ENCODE peak calls at places on chromosomes 11 and 22, in ten cellular contexts. B, J, W, D, Z, V, P, F, I and L are unnamed samples.
A peak's percentile ranks its signal among the peaks of the same experiment; 100 is the strongest.

GRCh38 chr11:44621140-44621681 is 55.7 kb downstream of the CD82 start:
- DNase-seq in B (peak; percentile 68), J (peak; percentile 60), W (peak; percentile 57), D (peak; percentile 13), Z (peak; percentile 84), V (peak; percentile 52), P (no peak), F (peak; percentile 8), I (peak; percentile 64), L (peak; percentile 70)

GRCh38 chr22:37618072-37618656 is 9.5 kb downstream of the GGA1 start:
- DNase-seq in B (no peak), J (no peak), W (no peak), D (no peak), Z (no peak), V (no peak), P (no peak), F (no peak), I (no peak), L (no peak)

GRCh38 chr22:31952459-31952858 is 8.1 kb downstream of the YWHAH start:
- DNase-seq in B (no peak), J (peak; percentile 90), W (no peak), D (peak; percentile 76), Z (no peak), V (no peak), P (peak; percentile 79), F (peak; percentile 39), I (no peak), L (no peak)

GRCh38 chr22:19808873-19809478 is 45.7 kb downstream of the GNB1L start:
- DNase-seq in B (no peak), J (no peak), W (no peak), D (no peak), Z (no peak), V (no peak), P (no peak), F (no peak), I (no peak), L (no peak)

GRCh38 chr22:46070722-46071450 is 79.4 kb upstream of the PPARA start:
- DNase-seq in B (no peak), J (no peak), W (peak; percentile 40), D (peak; percentile 46), Z (peak; percentile 74), V (peak; percentile 55), P (peak; percentile 73), F (no peak), I (no peak), L (no peak)

GRCh38 chr11:108672113-108672512 is 7.2 kb downstream of the DDX10 start:
- DNase-seq in B (no peak), J (peak; percentile 73), W (no peak), D (no peak), Z (peak; percentile 25), V (no peak), P (no peak), F (no peak), I (no peak), L (no peak)

GRCh38 chr11:129252621-129253020 is 60.5 kb upstream of the ARHGAP32 start:
- DNase-seq in B (no peak), J (no peak), W (no peak), D (no peak), Z (no peak), V (no peak), P (no peak), F (no peak), I (no peak), L (no peak)

GRCh38 chr22:23192133-23192532 is 11.8 kb downstream of the BCR start:
- DNase-seq in B (no peak), J (no peak), W (no peak), D (no peak), Z (no peak), V (no peak), P (no peak), F (no peak), I (no peak), L (no peak)

GRCh38 chr11:10387209-10388083 is 67.6 kb upstream of the AMPD3 start:
- DNase-seq in B (no peak), J (peak; percentile 97), W (no peak), D (peak; percentile 95), Z (no peak), V (no peak), P (no peak), F (peak; percentile 96), I (no peak), L (no peak)

GRCh38 chr11:776459-777287 is 614 bp downstream of the GATD1 start:
- DNase-seq in B (no peak), J (peak; percentile 38), W (no peak), D (no peak), Z (peak; percentile 58), V (peak; percentile 12), P (peak; percentile 35), F (no peak), I (no peak), L (no peak)

GRCh38 chr11:113884361-113884836 is 9.0 kb upstream of the USP28 start:
- DNase-seq in B (no peak), J (peak; percentile 53), W (no peak), D (peak; percentile 15), Z (no peak), V (no peak), P (no peak), F (no peak), I (no peak), L (no peak)

GRCh38 chr11:702731-703461 is 3.1 kb upstream of the EPS8L2 start:
- DNase-seq in B (no peak), J (no peak), W (no peak), D (no peak), Z (no peak), V (no peak), P (peak; percentile 61), F (no peak), I (no peak), L (no peak)